ENCODE peak calls at places on chromosomes 5 and 9, in four cellular contexts. G, D, F and K are unnamed samples.

GRCh38 chr5:134549714-134550113 is 24.2 kb downstream of the JADE2 start:
- DNase-seq in D (no peak), G (no peak), F (no peak), K (peak; percentile 46)

GRCh38 chr9:95724253-95724991 is 151.1 kb upstream of the ERCC6L2 start:
- DNase-seq in F (no peak), G (no peak), D (peak; percentile 72), K (no peak)

GRCh38 chr5:156824800-156825199 is 25.3 kb upstream of the PPP1R2B start:
- DNase-seq in F (no peak), D (no peak), G (no peak), K (no peak)

GRCh38 chr9:100498592-100498991 is 25.6 kb downstream of the TMEFF1 start:
- DNase-seq in G (no peak), F (no peak), D (no peak), K (no peak)

GRCh38 chr5:160926428-160926827 is 74.4 kb upstream of the ATP10B start:
- DNase-seq in D (no peak), G (no peak), F (no peak), K (no peak)

GRCh38 chr9:109604788-109605187 is 106.7 kb upstream of the PTPN3 start:
- DNase-seq in D (no peak), G (no peak), F (no peak), K (no peak)

GRCh38 chr5:109413463-109413862 is 3.7 kb upstream of the PJA2 start:
- DNase-seq in G (no peak), F (no peak), D (no peak), K (peak; percentile 50)

GRCh38 chr9:78144008-78144381 is 91.9 kb upstream of the CEP78 start:
- DNase-seq in F (no peak), D (no peak), G (no peak), K (no peak)

GRCh38 chr9:79799691-79800345 is 228.1 kb downstream of the TLE4 start:
- DNase-seq in F (no peak), G (no peak), D (no peak), K (peak; percentile 6)

GRCh38 chr9:114911167-114911821 is 19.1 kb downstream of the TNFSF8 start:
- DNase-seq in D (no peak), F (peak; percentile 98), G (no peak), K (no peak)

GRCh38 chr5:138663009-138663408 is 87.8 kb upstream of the HSPA9 start:
- DNase-seq in G (no peak), F (no peak), D (no peak), K (no peak)

GRCh38 chr9:84940294-84940693 is 270.8 kb downstream of the NTRK2 start:
- DNase-seq in G (no peak), D (no peak), F (no peak), K (no peak)

GRCh38 chr5:111697215-111697614 is 59.8 kb downstream of the NREP start:
- DNase-seq in F (no peak), G (no peak), D (no peak), K (no peak)

GRCh38 chr5:144032375-144032774 is 138.1 kb downstream of the YIPF5 start:
- DNase-seq in D (no peak), F (no peak), G (no peak), K (no peak)

GRCh38 chr9:114035221-114035844 is 42.8 kb downstream of the AMBP start:
- DNase-seq in F (no peak), G (no peak), D (no peak), K (no peak)

GRCh38 chr5:20113031-20113685 is 125.2 kb upstream of the CDH18 start:
- DNase-seq in F (no peak), D (no peak), G (no peak), K (no peak)

GRCh38 chr5:58999804-59000595 is 417.1 kb downstream of the RAB3C start:
- DNase-seq in G (peak; percentile 79), F (peak; percentile 97), D (no peak), K (no peak)

GRCh38 chr9:124420991-124421543 is 5.8 kb upstream of the PSMB7 start:
- DNase-seq in D (no peak), G (peak; percentile 43), F (no peak), K (peak; percentile 29)

GRCh38 chr5:10936486-10936885 is 175.5 kb upstream of the DAP start:
- DNase-seq in F (no peak), G (no peak), D (no peak), K (no peak)

GRCh38 chr9:127142931-127143464 is 20.6 kb upstream of the ANGPTL2 start:
- DNase-seq in D (no peak), F (no peak), G (no peak), K (no peak)

GRCh38 chr9:99635032-99635431 is 186.7 kb upstream of the NR4A3 start:
- DNase-seq in D (no peak), F (no peak), G (no peak), K (peak; percentile 4)